ENCODE peak calls at places on chromosomes 3 and 15, in ten cellular contexts. R, W, S, H, X, Z, K, I, C and O are unnamed samples.

GRCh38 chr3:186722457-186722856 is 5.3 kb downstream of the KNG1 start:
- DNase-seq in R (no peak), W (no peak), S (peak), H (peak), X (no peak), Z (no peak), K (no peak), I (no peak), C (peak), O (no peak)

GRCh38 chr3:58416191-58416590 is 17.4 kb downstream of the PDHB start:
- DNase-seq in R (no peak), W (no peak), S (no peak), H (no peak), X (no peak), Z (no peak), K (no peak), I (no peak), C (no peak), O (no peak)

GRCh38 chr3:176075491-176075890 is 1121.8 kb downstream of the TBL1XR1 start:
- DNase-seq in R (no peak), W (no peak), S (no peak), H (no peak), X (no peak), Z (no peak), K (no peak), I (no peak), C (no peak), O (no peak)

GRCh38 chr3:119913021-119913420 is 131.1 kb downstream of the NR1I2 start:
- DNase-seq in R (no peak), W (no peak), S (no peak), H (peak), X (no peak), Z (no peak), K (no peak), I (no peak), C (no peak), O (peak)

GRCh38 chr3:165464736-165465135 is 268.6 kb upstream of the SLITRK3 start:
- DNase-seq in R (no peak), W (no peak), S (peak), H (no peak), X (no peak), Z (no peak), K (no peak), I (no peak), C (no peak), O (no peak)

GRCh38 chr15:92696096-92696495 is 40.5 kb upstream of the FAM174B start:
- DNase-seq in R (no peak), W (no peak), S (no peak), H (no peak), X (no peak), Z (no peak), K (no peak), I (no peak), C (no peak), O (no peak)

GRCh38 chr3:171860830-171861535 is 17.8 kb downstream of the TMEM212 start:
- DNase-seq in R (no peak), W (no peak), S (peak), H (no peak), X (peak), Z (no peak), K (no peak), I (no peak), C (no peak), O (peak)

GRCh38 chr3:40780341-40780800 is 255.6 kb downstream of the ZNF621 start:
- DNase-seq in R (peak), W (peak), S (no peak), H (no peak), X (no peak), Z (no peak), K (no peak), I (no peak), C (no peak), O (no peak)

GRCh38 chr3:31095254-31095653 is 200.8 kb upstream of the GADL1 start:
- DNase-seq in R (no peak), W (no peak), S (no peak), H (no peak), X (no peak), Z (no peak), K (no peak), I (no peak), C (no peak), O (no peak)

GRCh38 chr3:117547956-117548550 is 838.5 kb downstream of the TUSC7 start:
- DNase-seq in R (no peak), W (no peak), S (peak), H (no peak), X (peak), Z (no peak), K (no peak), I (no peak), C (no peak), O (no peak)

GRCh38 chr3:182300266-182300665 is 493.0 kb upstream of the ATP11B start:
- DNase-seq in R (no peak), W (no peak), S (no peak), H (no peak), X (no peak), Z (no peak), K (no peak), I (no peak), C (no peak), O (no peak)

GRCh38 chr3:194140520-194141414 is 4.8 kb downstream of the HES1 start:
- DNase-seq in R (no peak), W (no peak), S (peak), H (peak), X (no peak), Z (no peak), K (peak), I (no peak), C (peak), O (no peak)

GRCh38 chr3:148902173-148902791 is 37.2 kb downstream of the CPA3 start:
- DNase-seq in R (no peak), W (no peak), S (peak), H (no peak), X (peak), Z (no peak), K (no peak), I (no peak), C (no peak), O (peak)

GRCh38 chr3:64008952-64009351 is 14.3 kb downstream of the PSMD6 start:
- DNase-seq in R (no peak), W (no peak), S (no peak), H (no peak), X (no peak), Z (no peak), K (no peak), I (no peak), C (no peak), O (no peak)

GRCh38 chr3:71579934-71580318 is 3.6 kb downstream of the FOXP1 start:
- DNase-seq in R (no peak), W (no peak), S (peak), H (no peak), X (no peak), Z (no peak), K (no peak), I (no peak), C (peak), O (no peak)

GRCh38 chr3:66625464-66626216 is 124.8 kb upstream of the LRIG1 start:
- DNase-seq in R (no peak), W (no peak), S (no peak), H (no peak), X (no peak), Z (no peak), K (no peak), I (no peak), C (no peak), O (no peak)

GRCh38 chr3:112628038-112628437 is 12.9 kb downstream of the CCDC80 start:
- DNase-seq in R (no peak), W (no peak), S (no peak), H (no peak), X (no peak), Z (no peak), K (no peak), I (no peak), C (no peak), O (no peak)

GRCh38 chr15:50979041-50979440 is 70.6 kb downstream of the AP4E1 start:
- DNase-seq in R (no peak), W (no peak), S (no peak), H (no peak), X (no peak), Z (no peak), K (no peak), I (no peak), C (no peak), O (no peak)

GRCh38 chr3:4313606-4314308 is 10.6 kb downstream of the SETMAR start:
- DNase-seq in R (no peak), W (no peak), S (peak), H (no peak), X (no peak), Z (no peak), K (no peak), I (no peak), C (no peak), O (no peak)

GRCh38 chr3:141458937-141459510 is 27.8 kb upstream of the RASA2 start:
- DNase-seq in R (no peak), W (no peak), S (no peak), H (no peak), X (no peak), Z (no peak), K (no peak), I (no peak), C (no peak), O (no peak)

GRCh38 chr3:36867810-36868209 is 77.0 kb downstream of the TRANK1 start:
- DNase-seq in R (no peak), W (no peak), S (no peak), H (no peak), X (no peak), Z (no peak), K (no peak), I (no peak), C (no peak), O (no peak)

GRCh38 chr3:43320288-43320687 is 33.9 kb downstream of the SNRK start:
- DNase-seq in R (no peak), W (no peak), S (no peak), H (no peak), X (no peak), Z (no peak), K (no peak), I (no peak), C (no peak), O (no peak)

GRCh38 chr3:184003187-184003967 is 14.3 kb downstream of the ABCC5 start:
- DNase-seq in R (no peak), W (no peak), S (peak), H (no peak), X (peak), Z (no peak), K (no peak), I (no peak), C (no peak), O (peak)

GRCh38 chr3:152623286-152623685 is 211.6 kb upstream of the P2RY1 start:
- DNase-seq in R (no peak), W (no peak), S (no peak), H (no peak), X (no peak), Z (no peak), K (no peak), I (no peak), C (no peak), O (no peak)

GRCh38 chr3:64355473-64355872 is 130.2 kb upstream of the PRICKLE2 start:
- DNase-seq in R (no peak), W (no peak), S (peak), H (peak), X (peak), Z (no peak), K (no peak), I (no peak), C (no peak), O (no peak)

GRCh38 chr3:852033-852432 is 240.8 kb upstream of the CNTN6 start:
- DNase-seq in R (peak), W (no peak), S (no peak), H (no peak), X (no peak), Z (no peak), K (no peak), I (no peak), C (peak), O (no peak)

GRCh38 chr3:170980399-170980798 is 46.1 kb downstream of the SLC2A2 start:
- DNase-seq in R (no peak), W (no peak), S (no peak), H (no peak), X (no peak), Z (no peak), K (no peak), I (no peak), C (no peak), O (no peak)